ENCODE peak calls at places on chromosomes 4 and X, in five cellular contexts. L is GM04504, V is Right ventricle myocardium superior, E is anterior cingulate cortex, J is HT-29. W is an unnamed sample.

GRCh38 chr4:27278615-27279014 is 418.0 kb downstream of the STIM2 start:
- DNase-seq in E (no peak), L (no peak), J (peak; percentile 22), V (no peak), W (no peak)

GRCh38 chrX:130091976-130092522 is 18.2 kb downstream of the ELF4 start:
- DNase-seq in J (peak; percentile 55), V (peak; percentile 68), L (no peak), E (no peak), W (no peak)

GRCh38 chr4:75800972-75801371 is 76.6 kb downstream of the USO1 start:
- DNase-seq in L (no peak), V (no peak), E (no peak), J (no peak), W (no peak)

GRCh38 chr4:44984083-44984482 is 257.7 kb upstream of the GNPDA2 start:
- DNase-seq in E (no peak), J (no peak), V (no peak), L (no peak), W (no peak)

GRCh38 chrX:124497386-124497785 is 151.0 kb downstream of the SH2D1A start:
- DNase-seq in V (no peak), E (no peak), J (no peak), L (no peak), W (no peak)

GRCh38 chr4:21181716-21182115 is 481.5 kb downstream of the PACRGL start:
- DNase-seq in J (no peak), V (no peak), E (no peak), L (no peak), W (no peak)

GRCh38 chrX:44989995-44990770 is 117.2 kb downstream of the KDM6A start:
- DNase-seq in E (no peak), V (no peak), L (no peak), J (no peak), W (no peak)

GRCh38 chr4:140156529-140157171 is 2.7 kb upstream of the MAML3 start:
- DNase-seq in L (no peak), J (no peak), V (no peak), E (no peak), W (no peak)

GRCh38 chrX:154819771-154820341 is 14.6 kb upstream of the MPP1 start:
- DNase-seq in E (no peak), L (no peak), J (no peak), V (no peak), W (no peak)

GRCh38 chr4:15018389-15018788 is 16.1 kb downstream of the CPEB2 start:
- DNase-seq in E (no peak), J (no peak), L (no peak), V (no peak), W (no peak)

GRCh38 chr4:100421356-100421978 is 96.4 kb downstream of the EMCN start:
- DNase-seq in E (peak; percentile 40), L (peak; percentile 25), J (peak; percentile 60), V (no peak), W (peak; percentile 20)

GRCh38 chr4:100372432-100372831 is 145.4 kb downstream of the EMCN start:
- DNase-seq in V (no peak), E (no peak), L (no peak), J (no peak), W (no peak)

GRCh38 chr4:138706206-138706605 is 309.4 kb upstream of the NOCT start:
- DNase-seq in J (no peak), E (no peak), L (no peak), V (no peak), W (no peak)

GRCh38 chrX:17527135-17527701 is 152.2 kb downstream of the NHS start:
- DNase-seq in V (peak; percentile 74), E (no peak), J (peak; percentile 58), L (no peak), W (no peak)

GRCh38 chrX:39808471-39808917 is 289.3 kb downstream of the BCOR start:
- DNase-seq in J (no peak), L (peak; percentile 76), E (no peak), V (no peak), W (peak; percentile 35)

GRCh38 chrX:133391116-133391515 is 24.2 kb downstream of the GPC4 start:
- DNase-seq in L (no peak), V (no peak), E (no peak), J (no peak), W (no peak)

GRCh38 chr4:83599183-83599582 is 63.3 kb downstream of the GPAT3 start:
- DNase-seq in J (peak; percentile 46), L (no peak), V (no peak), E (no peak), W (no peak)

GRCh38 chrX:16771483-16772398 is 14.5 kb upstream of the TXLNG start:
- DNase-seq in E (no peak), J (peak; percentile 95), L (no peak), V (no peak), W (peak; percentile 29)

W was measured in smooth muscle cell of the brain vasculature.